ENCODE peak calls at places on chromosomes 4 and X, in eight cellular contexts. Y is HepG2, P is GM23338, R is K562, H is fibroblast of lung, I is H1, G is mammary epithelial cell, S is HCT116. F is an unnamed sample.

GRCh38 chr4:19947349-19947748 is 304.4 kb upstream of the SLIT2 start:
- DNase-seq in Y (no peak), I (no peak), S (no peak), G (no peak), R (no peak), P (no peak), H (peak), F (peak)

GRCh38 chr4:74374561-74375327 is 9.8 kb downstream of the EREG start:
- DNase-seq in R (no peak), P (no peak), G (peak), S (peak), I (no peak), H (peak), Y (no peak), F (peak)

GRCh38 chr4:48681856-48682255 is 98.2 kb downstream of the FRYL start:
- DNase-seq in H (peak), R (no peak), G (peak), Y (peak), I (no peak), S (no peak), P (peak), F (peak)

GRCh38 chr4:139039044-139039443 is 23.5 kb downstream of the NOCT start:
- DNase-seq in I (peak), S (no peak), R (no peak), H (no peak), Y (no peak), P (no peak), G (no peak), F (no peak)

GRCh38 chrX:70878925-70879324 is 29.6 kb downstream of the TEX11 start:
- DNase-seq in H (no peak), I (no peak), G (no peak), S (no peak), P (no peak), R (no peak), Y (no peak), F (no peak)

GRCh38 chrX:121122332-121122731 is 74.9 kb downstream of the GLUD2 start:
- DNase-seq in G (no peak), H (no peak), I (no peak), S (no peak), R (no peak), P (no peak), Y (no peak), F (no peak)

GRCh38 chrX:9650091-9650490 is 115.6 kb downstream of the GPR143 start:
- DNase-seq in I (no peak), R (no peak), S (no peak), P (no peak), H (no peak), Y (no peak), G (no peak), F (no peak)

GRCh38 chr4:41656572-41657301 is 91.8 kb downstream of the PHOX2B start:
- DNase-seq in R (no peak), P (no peak), S (no peak), Y (no peak), G (no peak), I (no peak), H (no peak), F (no peak)

GRCh38 chr4:150078996-150079581 is 844 bp downstream of the DCLK2 start:
- DNase-seq in G (peak), P (peak), H (peak), I (peak), S (no peak), Y (no peak), R (no peak), F (no peak)

GRCh38 chr4:6912412-6912811 is 2.8 kb downstream of the TBC1D14 start:
- DNase-seq in I (no peak), P (no peak), H (no peak), R (no peak), Y (no peak), S (no peak), G (no peak), F (no peak)

GRCh38 chr4:172858731-172859230 is 309.8 kb upstream of the GALNT7 start:
- DNase-seq in I (no peak), Y (no peak), P (no peak), H (peak), G (no peak), R (no peak), S (no peak), F (peak)

GRCh38 chr4:150743564-150744342 is 161.8 kb downstream of the MAB21L2 start:
- DNase-seq in Y (no peak), I (no peak), P (no peak), S (no peak), R (no peak), G (peak), H (no peak), F (peak)

GRCh38 chr4:136395212-136395722 is 1137.0 kb downstream of the PCDH18 start:
- DNase-seq in Y (no peak), H (no peak), I (no peak), S (no peak), P (peak), G (no peak), R (no peak), F (no peak)

GRCh38 chr4:86451560-86452322 is 91.9 kb upstream of the MAPK10 start:
- DNase-seq in I (no peak), G (peak), R (no peak), Y (no peak), H (peak), P (peak), S (no peak), F (peak)

GRCh38 chr4:169770411-169770810 is 12.7 kb upstream of the HPF1 start:
- DNase-seq in Y (no peak), G (no peak), R (no peak), P (no peak), S (no peak), I (no peak), H (peak), F (no peak)

GRCh38 chr4:108030332-108030731 is 40.6 kb downstream of the HADH start:
- DNase-seq in P (peak), S (peak), I (no peak), Y (peak), G (peak), R (peak), H (peak), F (peak)

GRCh38 chrX:17484592-17484991 is 109.6 kb downstream of the NHS start:
- DNase-seq in G (no peak), S (no peak), I (no peak), R (no peak), H (no peak), Y (no peak), P (peak), F (no peak)

GRCh38 chr4:53601251-53601764 is 10.0 kb upstream of the LNX1 start:
- DNase-seq in I (peak), S (no peak), P (peak), G (no peak), H (no peak), R (peak), Y (peak), F (no peak)

GRCh38 chrX:153611298-153612095 is 12.6 kb upstream of the CCNQ start:
- DNase-seq in Y (no peak), I (no peak), P (no peak), S (no peak), H (no peak), G (no peak), R (no peak), F (no peak)

GRCh38 chrX:132940727-132941162 is 17.7 kb downstream of the HS6ST2 start:
- DNase-seq in Y (peak), S (peak), H (no peak), P (peak), R (no peak), G (no peak), I (no peak), F (no peak)
- TF ChIP-seq CTCF in Y (no peak), S (peak), H (no peak), P (peak), R (no peak), G (no peak), I (no peak), F (peak)

GRCh38 chrX:63525491-63525890 is 174.4 kb upstream of the SPIN4 start:
- DNase-seq in G (no peak), R (no peak), Y (no peak), I (no peak), P (no peak), S (no peak), H (no peak), F (no peak)

GRCh38 chrX:63526863-63527262 is 175.7 kb upstream of the SPIN4 start:
- DNase-seq in R (no peak), H (no peak), S (no peak), P (no peak), G (no peak), I (no peak), Y (no peak), F (no peak)

GRCh38 chrX:63530654-63531053 is 179.5 kb upstream of the SPIN4 start:
- DNase-seq in G (no peak), S (no peak), P (no peak), R (no peak), H (no peak), Y (no peak), I (no peak), F (no peak)

DNA sequence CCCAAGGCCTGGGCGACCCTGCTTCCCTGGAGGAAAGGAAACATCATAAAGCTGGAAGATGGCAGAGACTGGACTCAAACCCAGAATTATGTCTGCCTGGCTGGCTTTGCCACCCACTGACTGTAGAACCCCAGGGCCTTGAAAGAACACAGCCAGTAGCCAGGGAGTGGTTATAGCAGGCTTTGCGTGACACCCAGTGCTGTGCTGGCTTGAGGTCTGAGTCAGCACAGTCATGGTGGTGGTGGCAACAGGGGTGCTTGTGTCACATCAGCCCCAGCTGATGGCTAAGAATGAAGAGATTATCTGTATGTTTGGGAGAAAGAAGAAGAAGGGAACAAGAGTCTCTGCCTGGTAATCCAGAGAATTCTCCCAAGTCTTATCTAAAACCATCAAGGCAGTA is 178.8 kb upstream of the SPIN4 start:
- DNase-seq in H (no peak), I (no peak), Y (no peak), R (no peak), S (no peak), P (no peak), G (no peak), F (no peak)
- H2AFZ ChIP-seq in H (no peak), I (no peak), Y (no peak), R (no peak), S (no peak), P (no peak), G (no peak), F (no peak)

GRCh38 chr4:153792893-153793227 is 4.0 kb upstream of the SFRP2 start:
- DNase-seq in S (no peak), I (no peak), H (no peak), R (no peak), Y (no peak), G (no peak), P (peak), F (no peak)

GRCh38 chr4:153794001-153794400 is 5.1 kb upstream of the SFRP2 start:
- DNase-seq in H (no peak), G (no peak), I (no peak), S (no peak), Y (no peak), R (no peak), P (no peak), F (no peak)

GRCh38 chr4:153790962-153791551 is 2.2 kb upstream of the SFRP2 start:
- DNase-seq in H (no peak), S (no peak), G (no peak), R (no peak), Y (no peak), I (peak), P (peak), F (no peak)

GRCh38 chr4:153789741-153790651 is 1.1 kb upstream of the SFRP2 start:
- DNase-seq in R (no peak), S (no peak), H (peak), I (peak), Y (no peak), P (peak), G (no peak), F (no peak)

GRCh38 chr4:153792007-153792892 is 3.4 kb upstream of the SFRP2 start:
- DNase-seq in G (peak), I (peak), Y (no peak), S (no peak), H (peak), R (peak), P (peak), F (no peak)
- TF ChIP-seq EZH2 in G (peak), I (peak), Y (no peak), S (no peak), H (peak), R (no peak), P (no peak), F (peak)

DNA sequence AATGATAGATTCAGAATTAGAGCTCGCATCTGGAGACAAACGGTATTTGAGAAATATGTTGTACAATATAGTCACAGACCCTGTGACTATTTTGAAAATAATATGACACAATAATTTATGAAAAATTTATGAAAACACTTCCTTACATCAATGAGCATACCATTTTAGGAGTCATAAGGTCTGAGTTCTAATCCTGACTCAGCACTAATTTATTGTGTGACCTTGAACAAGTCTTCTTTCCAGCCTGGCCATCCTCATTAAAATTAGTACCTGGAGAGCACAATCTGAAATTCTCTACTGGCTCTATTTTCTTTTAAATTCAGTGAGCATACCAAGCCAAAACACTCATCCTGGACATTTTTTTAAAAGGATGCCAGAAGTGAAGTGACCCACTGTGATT is 622.3 kb downstream of the SMARCA1 start:
- DNase-seq in Y (no peak), P (no peak), R (no peak), I (no peak), G (no peak), H (no peak), S (no peak), F (no peak)
- TF ChIP-seq CTCF in Y (no peak), P (no peak), R (no peak), I (no peak), G (no peak), H (no peak), S (no peak), F (no peak)

GRCh38 chr4:140096921-140097320 is 57.1 kb downstream of the MAML3 start:
- DNase-seq in Y (no peak), R (no peak), P (no peak), S (no peak), G (no peak), H (peak), I (no peak), F (no peak)

GRCh38 chr4:140096483-140096861 is 57.5 kb downstream of the MAML3 start:
- DNase-seq in S (no peak), P (no peak), R (no peak), I (no peak), G (no peak), Y (no peak), H (no peak), F (no peak)

GRCh38 chr4:140099993-140100392 is 54.0 kb downstream of the MAML3 start:
- DNase-seq in P (no peak), S (no peak), Y (no peak), H (no peak), I (no peak), R (no peak), G (no peak), F (no peak)

GRCh38 chr4:140097572-140097971 is 56.4 kb downstream of the MAML3 start:
- DNase-seq in H (no peak), R (no peak), Y (no peak), P (no peak), I (no peak), S (no peak), G (peak), F (no peak)

DNA sequence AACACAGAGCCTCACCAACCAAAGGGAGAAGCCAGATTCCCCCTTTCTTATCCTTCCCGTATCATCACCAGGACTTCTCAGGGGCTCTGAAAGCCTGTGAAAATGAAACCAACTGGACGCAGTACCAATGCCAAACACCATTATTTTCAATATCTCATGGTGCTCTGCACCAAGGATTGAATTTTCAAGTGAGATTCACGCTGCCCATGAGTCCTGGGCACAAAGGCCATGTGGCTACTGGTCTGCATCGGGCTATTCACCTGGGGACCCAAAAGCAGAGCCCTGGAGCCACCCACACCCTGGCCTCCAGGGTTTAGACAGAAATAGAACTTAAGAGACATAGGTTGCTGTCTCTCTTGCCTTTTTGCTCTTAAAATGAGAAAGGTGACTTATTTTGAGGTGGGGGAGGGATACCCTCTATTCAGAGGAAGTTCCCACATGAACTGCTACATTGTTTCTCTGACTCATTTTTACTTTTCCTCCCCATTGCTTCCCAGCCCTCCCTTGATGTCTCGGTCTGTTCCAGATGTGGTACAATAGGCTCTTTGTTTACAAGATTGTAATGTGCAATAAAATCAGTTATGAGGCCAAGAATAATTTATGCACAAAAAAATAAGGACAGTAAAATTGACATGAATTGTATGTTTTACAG is 55.4 kb downstream of the MAML3 start:
- DNase-seq in I (no peak), S (peak), R (no peak), H (peak), Y (no peak), P (no peak), G (peak), F (peak)
- H2AFZ ChIP-seq in I (no peak), S (peak), R (no peak), H (peak), Y (no peak), P (peak), G (peak), F (no peak)

DNA sequence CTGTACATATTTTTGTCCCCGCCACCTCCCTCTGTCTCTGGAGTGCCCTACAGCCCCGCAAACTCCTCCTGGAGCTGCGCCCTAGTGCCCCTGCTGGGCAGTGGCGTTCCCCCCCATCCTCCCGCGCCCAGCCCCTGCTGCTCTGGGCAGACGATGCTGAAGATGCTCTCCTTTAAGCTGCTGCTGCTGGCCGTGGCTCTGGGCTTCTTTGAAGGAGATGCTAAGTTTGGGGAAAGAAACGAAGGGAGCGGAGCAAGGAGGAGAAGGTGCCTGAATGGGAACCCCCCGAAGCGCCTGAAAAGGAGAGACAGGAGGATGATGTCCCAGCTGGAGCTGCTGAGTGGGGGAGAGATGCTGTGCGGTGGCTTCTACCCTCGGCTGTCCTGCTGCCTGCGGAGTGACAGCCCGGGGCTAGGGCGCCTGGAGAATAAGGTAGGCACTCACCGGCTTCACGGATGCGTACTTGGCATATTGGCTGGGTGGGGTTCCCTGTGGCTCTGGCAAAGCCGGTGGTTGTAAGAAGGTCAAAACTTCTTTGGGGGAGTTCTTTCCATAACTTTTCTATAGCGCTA is 653 bp downstream of the HHIP start:
- DNase-seq in I (peak), R (no peak), Y (no peak), H (no peak), P (peak), G (peak), S (no peak), F (no peak)
- TF ChIP-seq EZH2 in I (peak), R (no peak), Y (no peak), H (no peak), P (peak), G (no peak), S (no peak), F (no peak)

GRCh38 chrX:145825896-145826295 is 8.3 kb downstream of the SLITRK2 start:
- DNase-seq in P (peak), R (no peak), H (peak), I (no peak), G (no peak), Y (no peak), S (no peak), F (no peak)
- TF ChIP-seq CTCF in P (peak), R (no peak), H (no peak), I (no peak), G (no peak), Y (no peak), S (peak), F (peak)

GRCh38 chr4:16819652-16820051 is 78.8 kb downstream of the LDB2 start:
- DNase-seq in S (no peak), G (no peak), R (no peak), Y (no peak), P (no peak), H (no peak), I (no peak), F (no peak)

GRCh38 chr4:16818005-16818404 is 80.4 kb downstream of the LDB2 start:
- DNase-seq in R (no peak), G (no peak), P (peak), H (no peak), I (peak), S (no peak), Y (no peak), F (no peak)

GRCh38 chr4:16824278-16824806 is 74.1 kb downstream of the LDB2 start:
- DNase-seq in G (no peak), P (no peak), R (no peak), S (no peak), Y (peak), H (no peak), I (no peak), F (no peak)

DNA sequence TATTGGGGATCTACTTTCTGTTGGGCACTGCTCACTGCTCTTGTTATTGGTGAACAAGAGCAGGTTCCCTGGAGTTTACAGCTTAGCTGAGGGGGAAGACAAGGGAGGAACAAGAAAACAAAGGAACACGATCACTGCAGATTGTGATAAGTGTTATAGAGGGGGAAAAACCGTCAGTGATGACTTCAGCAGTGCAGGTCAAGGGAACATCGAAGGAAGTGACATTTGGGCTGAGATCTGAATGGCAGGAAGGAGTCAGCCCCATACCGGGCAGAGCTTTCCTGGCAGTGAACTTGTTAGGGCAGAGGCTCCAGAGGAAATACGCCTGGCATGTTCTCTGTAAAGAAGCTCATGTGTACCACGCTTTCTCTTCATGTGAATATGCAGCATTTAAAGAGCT is 78.1 kb downstream of the LDB2 start:
- DNase-seq in P (peak), R (no peak), I (no peak), H (no peak), Y (no peak), S (no peak), G (no peak), F (no peak)
- H2AFZ ChIP-seq in P (no peak), R (no peak), I (no peak), H (no peak), Y (no peak), S (no peak), G (no peak), F (no peak)

F was measured in astrocyte.